ENCODE peak calls at places on chromosomes 2 and 18, in nine cellular contexts. One of them, this sample, is unnamed.

GRCh38 chr2:224038049-224038829 is 847 bp downstream of the SERPINE2 start:
- DNase-seq in stimulated activated CD4-positive, alpha-beta T cell treated with anti-CD3 and anti-CD28 coated beads, Interleukin-15, amount 100 ng/mL, for 24 hours: peak
- DNase-seq in HEK293T: peak
- DNase-seq in amniotic stem cell: no peak
- DNase-seq in lung: peak
- DNase-seq in HTR-8/SVneo: peak
- DNase-seq in effector CD4-positive, alpha-beta T cell: no peak
- DNase-seq in T-cell: peak
- DNase-seq in fibroblast of lung: peak
- DNase-seq in this sample: peak

GRCh38 chr2:188159484-188159883 is 132.2 kb upstream of the GULP1 start:
- DNase-seq in amniotic stem cell: no peak
- DNase-seq in fibroblast of lung: no peak
- DNase-seq in HEK293T: no peak
- DNase-seq in stimulated activated CD4-positive, alpha-beta T cell treated with anti-CD3 and anti-CD28 coated beads, Interleukin-15, amount 100 ng/mL, for 24 hours: no peak
- DNase-seq in HTR-8/SVneo: no peak
- DNase-seq in effector CD4-positive, alpha-beta T cell: no peak
- DNase-seq in lung: no peak
- DNase-seq in T-cell: no peak
- DNase-seq in this sample: no peak

GRCh38 chr2:182133195-182133891 is 147.7 kb downstream of the PPP1R1C start:
- DNase-seq in T-cell: no peak
- DNase-seq in HTR-8/SVneo: no peak
- DNase-seq in amniotic stem cell: no peak
- DNase-seq in lung: no peak
- DNase-seq in HEK293T: no peak
- DNase-seq in fibroblast of lung: peak
- DNase-seq in stimulated activated CD4-positive, alpha-beta T cell treated with anti-CD3 and anti-CD28 coated beads, Interleukin-15, amount 100 ng/mL, for 24 hours: no peak
- DNase-seq in effector CD4-positive, alpha-beta T cell: no peak
- DNase-seq in this sample: no peak

GRCh38 chr2:158178646-158179045 is 77.0 kb downstream of the UPP2 start:
- DNase-seq in amniotic stem cell: no peak
- DNase-seq in HTR-8/SVneo: no peak
- DNase-seq in lung: no peak
- DNase-seq in stimulated activated CD4-positive, alpha-beta T cell treated with anti-CD3 and anti-CD28 coated beads, Interleukin-15, amount 100 ng/mL, for 24 hours: no peak
- DNase-seq in fibroblast of lung: no peak
- DNase-seq in HEK293T: no peak
- DNase-seq in effector CD4-positive, alpha-beta T cell: no peak
- DNase-seq in T-cell: no peak
- DNase-seq in this sample: no peak

GRCh38 chr2:29819570-29819969 is 101.8 kb downstream of the ALK start:
- DNase-seq in HEK293T: no peak
- DNase-seq in fibroblast of lung: no peak
- DNase-seq in amniotic stem cell: no peak
- DNase-seq in lung: no peak
- DNase-seq in T-cell: no peak
- DNase-seq in effector CD4-positive, alpha-beta T cell: no peak
- DNase-seq in stimulated activated CD4-positive, alpha-beta T cell treated with anti-CD3 and anti-CD28 coated beads, Interleukin-15, amount 100 ng/mL, for 24 hours: no peak
- DNase-seq in HTR-8/SVneo: no peak
- DNase-seq in this sample: no peak

GRCh38 chr18:58529714-58530354 is 99.1 kb downstream of the ALPK2 start:
- DNase-seq in HEK293T: peak
- DNase-seq in stimulated activated CD4-positive, alpha-beta T cell treated with anti-CD3 and anti-CD28 coated beads, Interleukin-15, amount 100 ng/mL, for 24 hours: peak
- DNase-seq in lung: no peak
- DNase-seq in T-cell: peak
- DNase-seq in HTR-8/SVneo: peak
- DNase-seq in amniotic stem cell: peak
- DNase-seq in effector CD4-positive, alpha-beta T cell: peak
- DNase-seq in fibroblast of lung: peak
- DNase-seq in this sample: peak

GRCh38 chr2:38409904-38410167 is 32.8 kb upstream of the ATL2 start:
- DNase-seq in fibroblast of lung: no peak
- DNase-seq in stimulated activated CD4-positive, alpha-beta T cell treated with anti-CD3 and anti-CD28 coated beads, Interleukin-15, amount 100 ng/mL, for 24 hours: no peak
- DNase-seq in lung: no peak
- DNase-seq in HEK293T: no peak
- DNase-seq in HTR-8/SVneo: no peak
- DNase-seq in T-cell: no peak
- DNase-seq in amniotic stem cell: no peak
- DNase-seq in effector CD4-positive, alpha-beta T cell: no peak
- DNase-seq in this sample: no peak

GRCh38 chr2:148826791-148827190 is 48.2 kb upstream of the KIF5C start:
- DNase-seq in amniotic stem cell: no peak
- DNase-seq in fibroblast of lung: no peak
- DNase-seq in lung: no peak
- DNase-seq in effector CD4-positive, alpha-beta T cell: no peak
- DNase-seq in HEK293T: no peak
- DNase-seq in stimulated activated CD4-positive, alpha-beta T cell treated with anti-CD3 and anti-CD28 coated beads, Interleukin-15, amount 100 ng/mL, for 24 hours: no peak
- DNase-seq in T-cell: no peak
- DNase-seq in HTR-8/SVneo: no peak
- DNase-seq in this sample: no peak

GRCh38 chr2:216659301-216659700 is 26.1 kb downstream of the IGFBP2 start:
- DNase-seq in lung: no peak
- DNase-seq in stimulated activated CD4-positive, alpha-beta T cell treated with anti-CD3 and anti-CD28 coated beads, Interleukin-15, amount 100 ng/mL, for 24 hours: no peak
- DNase-seq in HTR-8/SVneo: no peak
- DNase-seq in T-cell: no peak
- DNase-seq in amniotic stem cell: no peak
- DNase-seq in fibroblast of lung: no peak
- DNase-seq in HEK293T: no peak
- DNase-seq in effector CD4-positive, alpha-beta T cell: no peak
- DNase-seq in this sample: no peak

GRCh38 chr2:132757676-132758075 is 87.7 kb upstream of the LYPD1 start:
- DNase-seq in HEK293T: no peak
- DNase-seq in amniotic stem cell: no peak
- DNase-seq in lung: no peak
- DNase-seq in HTR-8/SVneo: no peak
- DNase-seq in fibroblast of lung: peak
- DNase-seq in stimulated activated CD4-positive, alpha-beta T cell treated with anti-CD3 and anti-CD28 coated beads, Interleukin-15, amount 100 ng/mL, for 24 hours: no peak
- DNase-seq in T-cell: no peak
- DNase-seq in effector CD4-positive, alpha-beta T cell: no peak
- DNase-seq in this sample: peak

GRCh38 chr2:8394569-8395359 is 287.1 kb upstream of the ID2 start:
- DNase-seq in T-cell: no peak
- DNase-seq in HEK293T: no peak
- DNase-seq in fibroblast of lung: no peak
- DNase-seq in effector CD4-positive, alpha-beta T cell: no peak
- DNase-seq in HTR-8/SVneo: no peak
- DNase-seq in amniotic stem cell: no peak
- DNase-seq in stimulated activated CD4-positive, alpha-beta T cell treated with anti-CD3 and anti-CD28 coated beads, Interleukin-15, amount 100 ng/mL, for 24 hours: no peak
- DNase-seq in lung: no peak
- DNase-seq in this sample: no peak

GRCh38 chr18:36075862-36076587 is 8.7 kb upstream of the RPRD1A start:
- DNase-seq in HEK293T: no peak
- DNase-seq in effector CD4-positive, alpha-beta T cell: no peak
- DNase-seq in HTR-8/SVneo: no peak
- DNase-seq in T-cell: no peak
- DNase-seq in fibroblast of lung: peak
- DNase-seq in amniotic stem cell: peak
- DNase-seq in lung: no peak
- DNase-seq in stimulated activated CD4-positive, alpha-beta T cell treated with anti-CD3 and anti-CD28 coated beads, Interleukin-15, amount 100 ng/mL, for 24 hours: no peak
- DNase-seq in this sample: no peak

GRCh38 chr2:236146436-236146835 is 21.8 kb downstream of the GBX2 start:
- DNase-seq in HEK293T: no peak
- DNase-seq in amniotic stem cell: no peak
- DNase-seq in T-cell: no peak
- DNase-seq in effector CD4-positive, alpha-beta T cell: no peak
- DNase-seq in stimulated activated CD4-positive, alpha-beta T cell treated with anti-CD3 and anti-CD28 coated beads, Interleukin-15, amount 100 ng/mL, for 24 hours: no peak
- DNase-seq in fibroblast of lung: no peak
- DNase-seq in lung: no peak
- DNase-seq in HTR-8/SVneo: no peak
- DNase-seq in this sample: no peak

GRCh38 chr2:45483997-45484396 is 127.1 kb downstream of the SRBD1 start:
- DNase-seq in fibroblast of lung: no peak
- DNase-seq in stimulated activated CD4-positive, alpha-beta T cell treated with anti-CD3 and anti-CD28 coated beads, Interleukin-15, amount 100 ng/mL, for 24 hours: no peak
- DNase-seq in amniotic stem cell: no peak
- DNase-seq in lung: no peak
- DNase-seq in HEK293T: no peak
- DNase-seq in HTR-8/SVneo: peak
- DNase-seq in T-cell: no peak
- DNase-seq in effector CD4-positive, alpha-beta T cell: no peak
- DNase-seq in this sample: peak

GRCh38 chr2:240466579-240467148 is 31.2 kb downstream of the GPC1 start:
- DNase-seq in effector CD4-positive, alpha-beta T cell: no peak
- DNase-seq in lung: peak
- DNase-seq in fibroblast of lung: no peak
- DNase-seq in T-cell: no peak
- DNase-seq in HEK293T: no peak
- DNase-seq in amniotic stem cell: no peak
- DNase-seq in HTR-8/SVneo: no peak
- DNase-seq in stimulated activated CD4-positive, alpha-beta T cell treated with anti-CD3 and anti-CD28 coated beads, Interleukin-15, amount 100 ng/mL, for 24 hours: no peak
- DNase-seq in this sample: no peak

GRCh38 chr2:96287273-96287856 is 18.0 kb downstream of the SNRNP200 start:
- DNase-seq in HTR-8/SVneo: no peak
- DNase-seq in amniotic stem cell: no peak
- DNase-seq in stimulated activated CD4-positive, alpha-beta T cell treated with anti-CD3 and anti-CD28 coated beads, Interleukin-15, amount 100 ng/mL, for 24 hours: no peak
- DNase-seq in T-cell: no peak
- DNase-seq in HEK293T: no peak
- DNase-seq in effector CD4-positive, alpha-beta T cell: no peak
- DNase-seq in fibroblast of lung: no peak
- DNase-seq in lung: no peak
- DNase-seq in this sample: no peak